ENCODE peak calls at places on chromosomes 1 and 21, in four cellular contexts. One of them, this sample, is unnamed.

GRCh38 chr1:183032122-183032921 is 9.1 kb downstream of the LAMC1 start:
- DNase-seq in prostate gland: no peak
- DNase-seq in bronchial epithelial cell: no peak
- DNase-seq in PC-3: peak
- DNase-seq in this sample: no peak

GRCh38 chr1:193697105-193697762 is 510.8 kb upstream of the B3GALT2 start:
- DNase-seq in PC-3: peak
- DNase-seq in prostate gland: no peak
- DNase-seq in bronchial epithelial cell: peak
- DNase-seq in this sample: peak

GRCh38 chr1:159492575-159493323 is 43.1 kb downstream of the OR10J5 start:
- DNase-seq in prostate gland: no peak
- DNase-seq in PC-3: peak
- DNase-seq in bronchial epithelial cell: peak
- DNase-seq in this sample: peak

GRCh38 chr1:183272390-183272801 is 86.3 kb downstream of the LAMC2 start:
- DNase-seq in PC-3: peak
- DNase-seq in bronchial epithelial cell: peak
- DNase-seq in prostate gland: no peak
- DNase-seq in this sample: peak

GRCh38 chr1:167518331-167518700 is at the start of gene CD247:
- DNase-seq in bronchial epithelial cell: no peak
- DNase-seq in prostate gland: no peak
- DNase-seq in PC-3: no peak
- DNase-seq in this sample: no peak

GRCh38 chr21:24395320-24395933 is 1211.9 kb downstream of the MRPL39 start:
- DNase-seq in PC-3: no peak
- DNase-seq in prostate gland: no peak
- DNase-seq in bronchial epithelial cell: no peak
- DNase-seq in this sample: no peak

GRCh38 chr1:1491601-1492000 is 20.0 kb downstream of the ATAD3B start:
- DNase-seq in bronchial epithelial cell: no peak
- DNase-seq in prostate gland: no peak
- DNase-seq in PC-3: no peak
- DNase-seq in this sample: no peak

GRCh38 chr1:113951719-113952118 is 22.6 kb downstream of the HIPK1 start:
- DNase-seq in bronchial epithelial cell: no peak
- DNase-seq in prostate gland: no peak
- DNase-seq in PC-3: no peak
- DNase-seq in this sample: no peak

GRCh38 chr1:108747128-108747827 is 804 bp downstream of the STXBP3 start:
- DNase-seq in prostate gland: peak
- DNase-seq in PC-3: peak
- DNase-seq in bronchial epithelial cell: peak
- DNase-seq in this sample: peak

GRCh38 chr21:41899431-41900202 is 20.5 kb upstream of the PRDM15 start:
- DNase-seq in bronchial epithelial cell: no peak
- DNase-seq in PC-3: no peak
- DNase-seq in prostate gland: no peak
- DNase-seq in this sample: no peak

GRCh38 chr1:153347856-153348255 is 785 bp downstream of the PGLYRP4 start:
- DNase-seq in bronchial epithelial cell: no peak
- DNase-seq in PC-3: no peak
- DNase-seq in prostate gland: no peak
- DNase-seq in this sample: no peak

GRCh38 chr1:58047265-58047858 is 499.2 kb downstream of the OMA1 start:
- DNase-seq in bronchial epithelial cell: no peak
- DNase-seq in prostate gland: no peak
- DNase-seq in PC-3: peak
- DNase-seq in this sample: peak

GRCh38 chr21:33117268-33117888 is 47.4 kb downstream of the OLIG1 start:
- DNase-seq in PC-3: no peak
- DNase-seq in bronchial epithelial cell: no peak
- DNase-seq in prostate gland: no peak
- DNase-seq in this sample: no peak

GRCh38 chr1:158087320-158087927 is 93.3 kb upstream of the CD1D start:
- DNase-seq in bronchial epithelial cell: peak
- DNase-seq in PC-3: peak
- DNase-seq in prostate gland: peak
- DNase-seq in this sample: peak

GRCh38 chr1:218299416-218299815 is 14.3 kb downstream of the RRP15 start:
- DNase-seq in bronchial epithelial cell: peak
- DNase-seq in prostate gland: no peak
- DNase-seq in PC-3: peak
- DNase-seq in this sample: peak

GRCh38 chr1:160117709-160118183 is 2.2 kb downstream of the ATP1A2 start:
- DNase-seq in PC-3: no peak
- DNase-seq in prostate gland: no peak
- DNase-seq in bronchial epithelial cell: no peak
- DNase-seq in this sample: peak

GRCh38 chr1:159869607-159870006 is 7.2 kb upstream of the VSIG8 start:
- DNase-seq in bronchial epithelial cell: no peak
- DNase-seq in prostate gland: no peak
- DNase-seq in PC-3: peak
- DNase-seq in this sample: no peak

GRCh38 chr1:168097921-168098528 is 38.7 kb downstream of the GPR161 start:
- DNase-seq in PC-3: no peak
- DNase-seq in bronchial epithelial cell: no peak
- DNase-seq in prostate gland: no peak
- DNase-seq in this sample: no peak

GRCh38 chr1:29586991-29587745 is 350.8 kb downstream of the PTPRU start:
- DNase-seq in prostate gland: no peak
- DNase-seq in bronchial epithelial cell: peak
- DNase-seq in PC-3: peak
- DNase-seq in this sample: peak

GRCh38 chr1:201153474-201154388 is 543 bp downstream of the TMEM9 start:
- DNase-seq in PC-3: peak
- DNase-seq in prostate gland: no peak
- DNase-seq in bronchial epithelial cell: peak
- DNase-seq in this sample: no peak

GRCh38 chr21:41397416-41397815 is 28.6 kb upstream of the MX1 start:
- DNase-seq in PC-3: no peak
- DNase-seq in prostate gland: no peak
- DNase-seq in bronchial epithelial cell: no peak
- DNase-seq in this sample: no peak

GRCh38 chr1:168488153-168488552 is 55.6 kb downstream of the XCL2 start:
- DNase-seq in PC-3: peak
- DNase-seq in prostate gland: no peak
- DNase-seq in bronchial epithelial cell: peak
- DNase-seq in this sample: peak

GRCh38 chr1:147722114-147722513 is 38.3 kb downstream of the GJA5 start:
- DNase-seq in PC-3: no peak
- DNase-seq in bronchial epithelial cell: no peak
- DNase-seq in prostate gland: no peak
- DNase-seq in this sample: no peak

GRCh38 chr1:230494514-230494913 is 68.4 kb upstream of the PGBD5 start:
- DNase-seq in prostate gland: no peak
- DNase-seq in bronchial epithelial cell: no peak
- DNase-seq in PC-3: no peak
- DNase-seq in this sample: no peak

GRCh38 chr1:43994071-43994470 is 2.7 kb downstream of the CCDC24 start:
- DNase-seq in prostate gland: no peak
- DNase-seq in PC-3: no peak
- DNase-seq in bronchial epithelial cell: peak
- DNase-seq in this sample: peak

GRCh38 chr1:225655509-225656258 is 2.8 kb upstream of the ENAH start:
- DNase-seq in prostate gland: peak
- DNase-seq in PC-3: peak
- DNase-seq in bronchial epithelial cell: peak
- DNase-seq in this sample: peak

GRCh38 chr1:108817016-108817415 is 39.9 kb downstream of the AKNAD1 start:
- DNase-seq in PC-3: no peak
- DNase-seq in prostate gland: no peak
- DNase-seq in bronchial epithelial cell: no peak
- DNase-seq in this sample: no peak

GRCh38 chr1:155126494-155127104 is 1.1 kb upstream of the EFNA1 start:
- DNase-seq in PC-3: no peak
- DNase-seq in bronchial epithelial cell: no peak
- DNase-seq in prostate gland: peak
- DNase-seq in this sample: peak

GRCh38 chr1:99820546-99820945 is 29.6 kb upstream of the AGL start:
- DNase-seq in PC-3: no peak
- DNase-seq in prostate gland: no peak
- DNase-seq in bronchial epithelial cell: no peak
- DNase-seq in this sample: no peak

GRCh38 chr21:31180256-31181088 is 142.2 kb upstream of the KRTAP19-8 start:
- DNase-seq in PC-3: peak
- DNase-seq in prostate gland: no peak
- DNase-seq in bronchial epithelial cell: peak
- DNase-seq in this sample: peak

GRCh38 chr1:24928631-24929090 is 1.4 kb downstream of the RUNX3 start:
- DNase-seq in PC-3: peak
- DNase-seq in prostate gland: no peak
- DNase-seq in bronchial epithelial cell: no peak
- DNase-seq in this sample: no peak

GRCh38 chr21:39079617-39080016 is 103.6 kb downstream of the PSMG1 start:
- DNase-seq in bronchial epithelial cell: peak
- DNase-seq in PC-3: no peak
- DNase-seq in prostate gland: no peak
- DNase-seq in this sample: peak

GRCh38 chr1:5990913-5991783 is 1.1 kb downstream of the NPHP4 start:
- DNase-seq in prostate gland: no peak
- DNase-seq in bronchial epithelial cell: peak
- DNase-seq in PC-3: peak
- DNase-seq in this sample: peak

DNA sequence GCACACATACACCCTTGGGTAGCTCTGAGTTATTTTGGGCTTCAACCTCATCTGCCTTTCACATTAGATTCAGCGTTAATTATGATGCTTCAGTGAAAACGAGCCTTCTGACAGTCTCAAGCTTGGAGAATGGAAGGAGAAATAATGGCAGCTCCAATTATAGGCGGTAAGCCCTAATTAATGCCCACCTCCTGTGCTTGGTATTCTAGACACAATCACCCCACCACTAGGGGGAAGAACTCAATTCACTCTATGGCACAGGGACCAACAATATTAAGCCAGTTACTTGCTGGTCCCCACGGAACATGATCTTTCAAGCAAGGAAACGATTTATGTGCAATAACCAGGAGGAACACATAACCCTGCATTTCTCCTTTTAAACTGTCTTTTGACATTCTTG is 397.9 kb downstream of the BRINP2 start:
- DNase-seq in bronchial epithelial cell: peak
- DNase-seq in prostate gland: no peak
- DNase-seq in PC-3: no peak
- DNase-seq in this sample: no peak
- TF ChIP-seq CTCF in bronchial epithelial cell: no peak
- TF ChIP-seq CTCF in prostate gland: no peak
- TF ChIP-seq CTCF in PC-3: peak
- TF ChIP-seq CTCF in this sample: no peak

DNA sequence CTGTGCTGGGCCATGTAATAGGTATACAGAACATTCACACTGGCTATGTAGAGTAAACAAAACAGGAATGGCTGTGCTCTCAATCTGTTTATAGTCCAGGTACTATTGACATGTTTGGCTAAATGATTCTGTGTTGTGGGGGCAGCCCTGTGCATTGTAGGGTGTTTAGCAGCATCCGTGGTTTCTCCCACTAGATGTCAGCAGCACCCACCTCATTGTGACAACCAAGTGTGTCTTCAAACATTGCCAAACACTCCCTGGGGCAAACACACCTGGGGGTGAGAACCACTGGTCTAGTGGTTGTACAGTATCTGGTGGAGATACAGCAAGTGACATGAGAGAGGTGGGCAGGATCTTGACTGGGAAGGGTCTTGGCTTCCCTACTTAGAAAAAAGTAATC is 80.4 kb upstream of the SPATA6 start:
- DNase-seq in PC-3: peak
- DNase-seq in prostate gland: no peak
- DNase-seq in bronchial epithelial cell: peak
- DNase-seq in this sample: peak
- TF ChIP-seq CTCF in PC-3: peak
- TF ChIP-seq CTCF in prostate gland: no peak
- TF ChIP-seq CTCF in bronchial epithelial cell: peak
- TF ChIP-seq CTCF in this sample: peak

GRCh38 chr1:92583821-92584760 is 97.4 kb upstream of the GFI1 start:
- DNase-seq in bronchial epithelial cell: peak
- DNase-seq in prostate gland: no peak
- DNase-seq in PC-3: peak
- DNase-seq in this sample: peak
- TF ChIP-seq CTCF in bronchial epithelial cell: no peak
- TF ChIP-seq CTCF in prostate gland: no peak
- TF ChIP-seq CTCF in PC-3: peak
- TF ChIP-seq CTCF in this sample: no peak

GRCh38 chr1:67647814-67648358 is 37.1 kb upstream of the GADD45A start:
- DNase-seq in PC-3: peak
- DNase-seq in bronchial epithelial cell: peak
- DNase-seq in prostate gland: no peak
- DNase-seq in this sample: peak

GRCh38 chr1:67650061-67650460 is 34.9 kb upstream of the GADD45A start:
- DNase-seq in PC-3: no peak
- DNase-seq in prostate gland: no peak
- DNase-seq in bronchial epithelial cell: no peak
- DNase-seq in this sample: no peak

GRCh38 chr1:67647036-67647798 is 37.8 kb upstream of the GADD45A start:
- DNase-seq in prostate gland: peak
- DNase-seq in PC-3: peak
- DNase-seq in bronchial epithelial cell: no peak
- DNase-seq in this sample: peak

GRCh38 chr1:67651031-67651430 is 34.0 kb upstream of the GADD45A start:
- DNase-seq in PC-3: no peak
- DNase-seq in prostate gland: no peak
- DNase-seq in bronchial epithelial cell: no peak
- DNase-seq in this sample: no peak

GRCh38 chr1:67648582-67649326 is 36.2 kb upstream of the GADD45A start:
- DNase-seq in PC-3: no peak
- DNase-seq in bronchial epithelial cell: no peak
- DNase-seq in prostate gland: no peak
- DNase-seq in this sample: no peak
- TF ChIP-seq CTCF in PC-3: no peak
- TF ChIP-seq CTCF in bronchial epithelial cell: no peak
- TF ChIP-seq CTCF in prostate gland: no peak
- TF ChIP-seq CTCF in this sample: no peak

GRCh38 chr21:14768042-14768441 is 221.9 kb upstream of the SAMSN1 start:
- DNase-seq in prostate gland: no peak
- DNase-seq in bronchial epithelial cell: peak
- DNase-seq in PC-3: peak
- DNase-seq in this sample: peak

GRCh38 chr21:14771587-14771986 is 225.5 kb upstream of the SAMSN1 start:
- DNase-seq in prostate gland: no peak
- DNase-seq in bronchial epithelial cell: no peak
- DNase-seq in PC-3: no peak
- DNase-seq in this sample: no peak

GRCh38 chr21:14773777-14774345 is 227.7 kb upstream of the SAMSN1 start:
- DNase-seq in bronchial epithelial cell: peak
- DNase-seq in prostate gland: no peak
- DNase-seq in PC-3: peak
- DNase-seq in this sample: peak
- TF ChIP-seq CTCF in bronchial epithelial cell: peak
- TF ChIP-seq CTCF in prostate gland: no peak
- TF ChIP-seq CTCF in PC-3: peak
- TF ChIP-seq CTCF in this sample: peak

GRCh38 chr1:85027242-85027983 is 20.9 kb downstream of the MCOLN3 start:
- DNase-seq in bronchial epithelial cell: peak
- DNase-seq in prostate gland: no peak
- DNase-seq in PC-3: peak
- DNase-seq in this sample: peak
- TF ChIP-seq CTCF in bronchial epithelial cell: no peak
- TF ChIP-seq CTCF in prostate gland: no peak
- TF ChIP-seq CTCF in PC-3: peak
- TF ChIP-seq CTCF in this sample: no peak